ENCODE peak calls at places on chromosomes 1 and 21, in six cellular contexts. K, F, G, C, R and W are unnamed samples. For H3K4me1, the result is how much of the 10 kb centered on the place peaks cover.

GRCh38 chr1:169042377-169042776 is 64.1 kb upstream of the ATP1B1 start:
- DNase-seq in K (no peak), F (no peak), G (no peak), C (no peak), R (no peak), W (no peak)

GRCh38 chr1:224644553-224645154 is 28.5 kb downstream of the CNIH3 start:
- DNase-seq in K (no peak), F (no peak), G (no peak), C (peak), R (peak), W (no peak)

GRCh38 chr1:43981636-43982035 is 2.6 kb downstream of the B4GALT2 start:
- DNase-seq in K (no peak), F (no peak), G (no peak), C (no peak), R (no peak), W (no peak)

GRCh38 chr1:155942578-155943141 is 1.2 kb downstream of the RXFP4 start:
- DNase-seq in K (no peak), F (no peak), G (no peak), C (no peak), R (no peak), W (no peak)

GRCh38 chr1:12711421-12712005 is 4.4 kb upstream of the AADACL3 start:
- DNase-seq in K (no peak), F (no peak), G (no peak), C (peak), R (no peak), W (no peak)

GRCh38 chr1:235941852-235942624 is 75.3 kb upstream of the LYST start:
- DNase-seq in K (no peak), F (no peak), G (no peak), C (no peak), R (no peak), W (no peak)

GRCh38 chr1:163744488-163744887 is 422.7 kb downstream of the NUF2 start:
- DNase-seq in K (no peak), F (no peak), G (no peak), C (no peak), R (no peak), W (no peak)

GRCh38 chr21:42121792-42122191 is 50.7 kb downstream of the UMODL1 start:
- DNase-seq in K (no peak), F (no peak), G (no peak), C (no peak), R (no peak), W (no peak)

GRCh38 chr1:1616045-1616821 is 933 bp downstream of the MIB2 start:
- DNase-seq in K (peak), F (no peak), G (no peak), C (peak), R (peak), W (no peak)

GRCh38 chr1:159197767-159198557 is 6.7 kb upstream of the ACKR1 start:
- DNase-seq in K (peak), F (peak), G (peak), C (peak), R (peak), W (peak)

GRCh38 chr21:17388226-17388625 is 124.6 kb upstream of the CXADR start:
- DNase-seq in K (no peak), F (no peak), G (no peak), C (peak), R (no peak), W (no peak)

GRCh38 chr21:44018813-44019567 is 6.9 kb downstream of the TRAPPC10 start:
- DNase-seq in K (no peak), F (no peak), G (no peak), C (no peak), R (no peak), W (no peak)

GRCh38 chr1:177660188-177660587 is 309.7 kb downstream of the SEC16B start:
- DNase-seq in K (no peak), F (no peak), G (no peak), C (no peak), R (no peak), W (no peak)

GRCh38 chr1:55007626-55008025 is 8.9 kb downstream of the BSND start:
- DNase-seq in K (no peak), F (no peak), G (no peak), C (no peak), R (no peak), W (no peak)

GRCh38 chr1:153260980-153261792 is 1.7 kb downstream of the LORICRIN start:
- DNase-seq in K (peak), F (peak), G (no peak), C (peak), R (peak), W (peak)

GRCh38 chr1:109895720-109896504 is 14.7 kb upstream of the CSF1 start:
- DNase-seq in K (peak), F (no peak), G (peak), C (no peak), R (no peak), W (peak)

GRCh38 chr1:84988588-84988987 is 8.3 kb downstream of the MCOLN2 start:
- DNase-seq in K (no peak), F (no peak), G (no peak), C (no peak), R (no peak), W (no peak)

GRCh38 chr21:36879827-36880226 is 86.6 kb downstream of the HLCS start:
- DNase-seq in K (no peak), F (no peak), G (no peak), C (no peak), R (no peak), W (no peak)

GRCh38 chr1:165397945-165398344 is 41.4 kb upstream of the LMX1A start:
- DNase-seq in K (peak), F (no peak), G (peak), C (peak), R (no peak), W (no peak)

GRCh38 chr1:61828814-61829213 is 86.5 kb downstream of the PATJ start:
- DNase-seq in K (no peak), F (no peak), G (no peak), C (no peak), R (no peak), W (no peak)

GRCh38 chr1:109712321-109712864 is 342 bp downstream of the GSTM5 start:
- DNase-seq in K (no peak), F (no peak), G (no peak), C (no peak), R (no peak), W (no peak)

GRCh38 chr21:31358148-31358547 is 14.1 kb upstream of the TIAM1 start:
- DNase-seq in K (no peak), F (no peak), G (no peak), C (no peak), R (no peak), W (no peak)

GRCh38 chr1:2108213-2108876 is 58.1 kb downstream of the PRKCZ start:
- DNase-seq in K (peak), F (no peak), G (no peak), C (peak), R (peak), W (no peak)

GRCh38 chr1:46248122-46248920 is 758 bp downstream of the RAD54L start:
- DNase-seq in K (peak), F (peak), G (peak), C (peak), R (peak), W (no peak)

GRCh38 chr1:21759818-21760217 is 23.1 kb downstream of the USP48 start:
- DNase-seq in K (no peak), F (no peak), G (no peak), C (no peak), R (no peak), W (no peak)

GRCh38 chr1:168136709-168137514 is at the start of gene GPR161:
- DNase-seq in K (peak), F (peak), G (peak), C (peak), R (peak), W (peak)

GRCh38 chr1:33008051-33008914 is 28.4 kb downstream of the AK2 start:
- DNase-seq in K (no peak), F (peak), G (no peak), C (no peak), R (no peak), W (no peak)

GRCh38 chr1:63148825-63149645 is 173.3 kb upstream of the FOXD3 start:
- DNase-seq in K (no peak), F (no peak), G (no peak), C (peak), R (peak), W (no peak)

GRCh38 chr21:40765771-40766170 is 81.2 kb downstream of the DSCAM start:
- DNase-seq in K (no peak), F (no peak), G (no peak), C (no peak), R (no peak), W (no peak)

GRCh38 chr1:22702255-22702654 is 8.4 kb upstream of the EPHB2 start:
- DNase-seq in K (no peak), F (no peak), G (no peak), C (no peak), R (no peak), W (no peak)

GRCh38 chr21:33762798-33763572 is 120.7 kb downstream of the ITSN1 start:
- DNase-seq in K (no peak), F (no peak), G (no peak), C (no peak), R (no peak), W (no peak)

GRCh38 chr1:170669036-170669435 is 5.1 kb downstream of the PRRX1 start:
- DNase-seq in K (no peak), F (no peak), G (no peak), C (no peak), R (no peak), W (no peak)

GRCh38 chr1:5742801-5743200 is 249.4 kb downstream of the NPHP4 start:
- DNase-seq in K (no peak), F (no peak), G (no peak), C (no peak), R (no peak), W (no peak)

GRCh38 chr21:42010507-42011493 is 640 bp upstream of the ZBTB21 start:
- DNase-seq in K (peak), F (peak), G (no peak), C (peak), R (peak), W (no peak)

GRCh38 chr1:220908757-220909156 is 29.5 kb downstream of the HLX start:
- DNase-seq in K (no peak), F (no peak), G (no peak), C (no peak), R (no peak), W (no peak)

GRCh38 chr1:243672675-243673074 is 177.4 kb downstream of the AKT3 start:
- DNase-seq in K (no peak), F (no peak), G (no peak), C (no peak), R (no peak), W (no peak)

GRCh38 chr1:31249854-31250253 is 10.2 kb upstream of the NKAIN1 start:
- DNase-seq in K (no peak), F (no peak), G (no peak), C (no peak), R (no peak), W (no peak)

GRCh38 chr1:47726496-47726855 is 270.7 kb downstream of the TRABD2B start:
- DNase-seq in K (no peak), F (no peak), G (no peak), C (peak), R (no peak), W (no peak)
- H3K4me3 ChIP-seq in K (no peak), F (no peak), G (no peak), C (no peak), R (no peak), W (peak)

DNA sequence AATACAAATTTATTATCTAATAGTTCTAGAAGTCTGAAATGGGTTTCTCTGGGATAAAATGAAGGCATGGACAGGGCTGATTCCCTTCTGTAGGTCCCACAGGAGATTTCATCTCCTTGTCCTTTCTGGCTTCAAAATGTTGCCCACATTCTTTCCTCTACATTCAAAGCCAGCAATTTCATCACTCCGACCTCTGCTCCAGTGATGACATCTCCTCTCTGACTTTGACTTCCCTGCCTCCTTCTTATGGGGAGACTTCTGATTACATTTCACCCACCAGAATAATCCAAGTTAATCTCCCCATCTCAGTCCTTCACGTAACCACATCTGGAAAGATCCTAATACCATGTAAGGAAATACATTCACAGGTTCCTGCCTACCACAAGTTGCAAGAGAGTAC is 358.0 kb upstream of the C1orf87 start:
- DNase-seq in K (no peak), F (no peak), G (peak), C (no peak), R (no peak), W (no peak)
- H3K4me1 ChIP-seq in K (under half), F (under half), G (under half), C (under half), R (under half), W (under half)

GRCh38 chr1:215083408-215083961 is 948 bp downstream of the KCNK2 start:
- DNase-seq in K (peak), F (no peak), G (no peak), C (peak), R (peak), W (no peak)

GRCh38 chr1:215079456-215079855 is 3.1 kb upstream of the KCNK2 start:
- DNase-seq in K (no peak), F (no peak), G (no peak), C (no peak), R (no peak), W (no peak)

GRCh38 chr1:215087603-215088002 is 5.1 kb downstream of the KCNK2 start:
- DNase-seq in K (no peak), F (no peak), G (no peak), C (no peak), R (no peak), W (no peak)

GRCh38 chr1:215081566-215082531 is 688 bp upstream of the KCNK2 start:
- DNase-seq in K (peak), F (no peak), G (no peak), C (peak), R (peak), W (no peak)

DNA sequence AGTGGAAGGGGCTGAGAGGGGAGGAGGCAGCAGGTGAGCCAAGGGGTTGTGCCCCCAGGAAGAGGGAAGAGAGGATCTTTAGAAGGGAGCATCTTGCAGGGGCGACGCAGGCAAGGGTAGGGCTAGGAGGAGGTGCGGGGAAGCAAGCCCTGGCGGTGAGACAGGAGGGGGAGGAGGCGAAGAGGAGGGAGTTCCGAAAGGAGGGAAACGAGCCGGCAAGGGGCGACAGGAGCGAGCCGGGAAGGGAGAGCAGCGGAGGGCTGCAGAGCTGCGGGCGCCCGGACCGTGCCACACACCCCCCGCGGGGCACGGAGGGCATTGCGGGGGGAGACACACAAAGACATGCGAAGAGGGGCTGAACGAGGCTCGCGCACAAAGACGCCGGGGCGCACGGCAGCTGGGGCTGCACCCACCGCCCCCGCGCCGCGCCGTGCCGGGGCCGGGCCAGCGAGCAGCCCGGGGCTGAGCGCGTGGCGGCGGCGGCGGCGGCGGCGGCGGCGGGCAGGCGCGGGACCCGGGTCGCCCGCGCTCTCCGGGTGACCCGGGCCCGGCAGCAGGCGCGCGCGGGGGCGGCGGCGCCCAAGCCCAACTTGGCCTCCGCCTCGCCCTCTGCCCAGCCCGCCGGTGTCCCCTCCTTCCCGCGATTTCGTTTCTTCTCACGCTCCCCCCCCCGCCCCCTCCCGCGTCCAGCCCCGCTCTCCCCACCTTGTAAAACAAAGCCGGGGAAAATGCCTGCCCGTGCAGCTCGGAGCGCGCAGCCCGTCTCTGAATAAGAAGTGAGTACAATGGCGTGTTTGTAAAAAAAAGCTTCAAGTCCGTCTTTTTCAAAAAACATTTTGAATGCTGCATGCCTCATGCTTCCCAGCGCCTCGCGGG is at the start of gene KCNK2:
- DNase-seq in K (peak), F (no peak), G (no peak), C (peak), R (peak), W (no peak)
- H3K4me3 ChIP-seq in K (peak), F (peak), G (peak), C (peak), R (peak), W (peak)

DNA sequence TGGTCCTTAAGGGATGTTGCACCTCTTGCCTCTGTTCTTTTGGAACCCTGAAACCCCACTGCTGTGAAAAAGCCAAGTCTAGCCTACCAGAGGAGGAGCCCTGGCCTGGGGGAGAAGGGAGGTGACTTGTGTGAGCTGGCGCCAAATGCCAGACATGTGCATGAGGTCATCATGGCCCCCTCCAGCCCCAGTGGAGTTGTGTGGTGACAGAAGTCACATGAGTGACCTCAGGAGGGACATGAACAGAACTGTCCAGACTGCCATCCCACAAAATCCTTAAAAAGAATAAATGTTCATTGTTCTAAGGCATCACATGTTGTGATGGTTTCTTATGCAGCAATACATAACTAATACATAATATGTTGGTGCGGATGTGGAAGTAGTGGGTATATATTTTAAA is 10.8 kb downstream of the HHAT start:
- DNase-seq in K (no peak), F (no peak), G (no peak), C (no peak), R (no peak), W (no peak)
- H3K4me1 ChIP-seq in K (under half), F (under half), G (under half), C (under half), R (under half), W (under half)

GRCh38 chr1:8137406-8138244 is 111.5 kb upstream of the ERRFI1 start:
- DNase-seq in K (peak), F (no peak), G (peak), C (no peak), R (no peak), W (no peak)
- H3K4me3 ChIP-seq in K (peak), F (no peak), G (peak), C (no peak), R (no peak), W (no peak)

GRCh38 chr1:18945401-18945849 is 11.1 kb downstream of the IFFO2 start:
- DNase-seq in K (no peak), F (no peak), G (no peak), C (peak), R (peak), W (peak)

GRCh38 chr1:18943162-18943561 is 13.3 kb downstream of the IFFO2 start:
- DNase-seq in K (no peak), F (no peak), G (no peak), C (no peak), R (no peak), W (no peak)

GRCh38 chr1:18944810-18945209 is 11.7 kb downstream of the IFFO2 start:
- DNase-seq in K (no peak), F (no peak), G (no peak), C (no peak), R (no peak), W (no peak)

GRCh38 chr1:18942340-18942739 is 14.1 kb downstream of the IFFO2 start:
- DNase-seq in K (no peak), F (no peak), G (no peak), C (no peak), R (no peak), W (no peak)

GRCh38 chr1:18943914-18944572 is 12.4 kb downstream of the IFFO2 start:
- DNase-seq in K (no peak), F (no peak), G (no peak), C (no peak), R (no peak), W (no peak)
- H3K4me1 ChIP-seq in K (half or more), F (under half), G (half or more), C (under half), R (under half), W (half or more)

DNA sequence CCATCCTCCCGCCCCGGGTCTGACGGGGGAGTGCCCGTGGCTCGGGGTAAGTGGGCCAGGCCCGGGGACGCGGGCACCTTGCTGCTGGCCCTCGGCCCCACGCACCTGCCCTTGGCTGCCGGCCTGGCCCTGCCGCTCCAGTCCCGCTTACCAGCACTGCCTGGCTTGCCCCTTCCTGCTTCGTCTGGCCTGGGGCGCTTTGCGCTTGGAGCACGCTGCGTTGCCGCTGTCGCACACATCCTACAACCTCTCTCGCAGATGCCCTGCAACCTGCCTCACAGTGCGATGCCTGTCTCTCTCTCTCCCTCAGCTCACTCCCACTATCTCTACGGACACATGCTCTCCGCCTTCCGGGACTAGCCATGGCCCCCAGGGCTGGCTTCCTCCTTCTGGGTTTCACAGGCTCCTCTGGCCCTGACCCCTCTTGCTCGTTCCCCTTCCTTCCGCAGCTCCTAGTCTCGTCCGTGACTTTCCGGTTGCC is 9.7 kb downstream of the MYOG start:
- DNase-seq in K (no peak), F (no peak), G (peak), C (peak), R (no peak), W (no peak)
- H3K4me3 ChIP-seq in K (peak), F (peak), G (peak), C (no peak), R (no peak), W (peak)

GRCh38 chr1:92958203-92958970 is 2.9 kb downstream of the DIPK1A start:
- DNase-seq in K (no peak), F (no peak), G (no peak), C (no peak), R (no peak), W (no peak)
- H3K4me1 ChIP-seq in K (under half), F (under half), G (under half), C (under half), R (under half), W (under half)

GRCh38 chr1:27601321-27601770 is 2.6 kb downstream of the AHDC1 start:
- DNase-seq in K (no peak), F (no peak), G (no peak), C (no peak), R (no peak), W (no peak)
- H3K4me3 ChIP-seq in K (peak), F (peak), G (peak), C (peak), R (no peak), W (peak)